ENCODE peak calls at places on chromosome 12, in eight cellular contexts. K is ovary, F is fibroblast of lung, Y is NT2/D1, Z is OCI-LY7, J is psoas muscle, O is tibial artery, E is tibial nerve. N is an unnamed sample. For H3K9me3, the result is how much of the 10 kb centered on the place peaks cover.

GRCh38 chr12:100926669-100927248 is 132.2 kb downstream of the ANO4 start:
- DNase-seq in K (no peak), F (peak), Y (peak), Z (no peak), J (no peak), O (no peak), E (no peak), N (no peak)

GRCh38 chr12:18158774-18159557 is 69.0 kb upstream of the RERGL start:
- DNase-seq in K (no peak), F (peak), Y (peak), Z (peak), J (no peak), O (no peak), E (no peak), N (no peak)

GRCh38 chr12:89880695-89881350 is 172.2 kb upstream of the ATP2B1 start:
- DNase-seq in K (no peak), F (no peak), Y (no peak), Z (peak), J (no peak), O (no peak), E (no peak), N (peak)

GRCh38 chr12:87428701-87429277 is 600.4 kb downstream of the C12orf50 start:
- DNase-seq in K (no peak), F (peak), Y (no peak), Z (no peak), J (no peak), O (no peak), E (no peak), N (no peak)

GRCh38 chr12:111447571-111448265 is 42.0 kb downstream of the SH2B3 start:
- DNase-seq in K (no peak), F (no peak), Y (no peak), Z (no peak), J (no peak), O (no peak), E (no peak), N (no peak)

GRCh38 chr12:64221656-64222010 is 463 bp downstream of the KICS2 start:
- DNase-seq in K (peak), F (peak), Y (peak), Z (peak), J (peak), O (peak), E (peak), N (peak)

GRCh38 chr12:127280393-127281275 is 986.3 kb upstream of the TMEM132C start:
- DNase-seq in K (peak), F (no peak), Y (peak), Z (peak), J (peak), O (no peak), E (no peak), N (peak)

GRCh38 chr12:112907415-112908157 is 824 bp downstream of the OAS1 start:
- DNase-seq in K (no peak), F (no peak), Y (no peak), Z (peak), J (no peak), O (peak), E (no peak), N (no peak)

GRCh38 chr12:130163461-130164215 is 1.4 kb downstream of the FZD10 start:
- DNase-seq in K (no peak), F (no peak), Y (no peak), Z (no peak), J (no peak), O (no peak), E (no peak), N (no peak)

GRCh38 chr12:41345071-41345470 is 157.0 kb downstream of the PDZRN4 start:
- DNase-seq in K (no peak), F (peak), Y (no peak), Z (no peak), J (no peak), O (no peak), E (no peak), N (no peak)

GRCh38 chr12:180445-180844 is 33.5 kb downstream of the SLC6A12 start:
- DNase-seq in K (no peak), F (peak), Y (no peak), Z (no peak), J (no peak), O (peak), E (peak), N (peak)

GRCh38 chr12:15446798-15447197 is 124.5 kb downstream of the PTPRO start:
- DNase-seq in K (no peak), F (peak), Y (no peak), Z (no peak), J (no peak), O (no peak), E (no peak), N (no peak)

GRCh38 chr12:65170245-65170881 is 980 bp downstream of the LEMD3 start:
- DNase-seq in K (peak), F (peak), Y (peak), Z (peak), J (peak), O (peak), E (no peak), N (peak)

GRCh38 chr12:958449-959123 is 9.1 kb upstream of the RAD52 start:
- DNase-seq in K (no peak), F (peak), Y (no peak), Z (peak), J (no peak), O (no peak), E (no peak), N (no peak)

GRCh38 chr12:26845057-26845666 is 12.2 kb upstream of the ITPR2 start:
- DNase-seq in K (peak), F (peak), Y (peak), Z (no peak), J (peak), O (peak), E (peak), N (peak)

GRCh38 chr12:44375694-44376093 is 500.4 kb downstream of the NELL2 start:
- DNase-seq in K (no peak), F (no peak), Y (no peak), Z (no peak), J (no peak), O (no peak), E (no peak), N (no peak)

DNA sequence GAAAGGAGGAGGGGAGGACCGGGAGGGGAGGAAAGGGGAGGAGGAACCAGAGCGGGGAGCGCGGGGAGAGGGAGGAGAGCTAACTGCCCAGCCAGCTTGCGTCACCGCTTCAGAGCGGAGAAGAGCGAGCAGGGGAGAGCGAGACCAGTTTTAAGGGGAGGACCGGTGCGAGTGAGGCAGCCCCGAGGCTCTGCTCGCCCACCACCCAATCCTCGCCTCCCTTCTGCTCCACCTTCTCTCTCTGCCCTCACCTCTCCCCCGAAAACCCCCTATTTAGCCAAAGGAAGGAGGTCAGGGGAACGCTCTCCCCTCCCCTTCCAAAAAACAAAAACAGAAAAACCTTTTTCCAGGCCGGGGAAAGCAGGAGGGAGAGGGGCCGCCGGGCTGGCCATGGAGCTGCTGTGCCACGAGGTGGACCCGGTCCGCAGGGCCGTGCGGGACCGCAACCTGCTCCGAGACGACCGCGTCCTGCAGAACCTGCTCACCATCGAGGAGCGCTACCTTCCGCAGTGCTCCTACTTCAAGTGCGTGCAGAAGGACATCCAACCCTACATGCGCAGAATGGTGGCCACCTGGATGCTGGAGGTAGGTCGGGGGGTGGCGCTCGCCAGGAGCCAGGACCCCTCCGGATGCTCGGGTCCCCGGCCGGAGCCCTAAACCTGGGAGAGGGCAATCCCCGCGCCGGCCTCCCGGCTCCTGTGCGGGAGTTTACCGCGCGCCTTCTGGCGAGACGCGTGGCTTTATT is at the start of gene CCND2:
- DNase-seq in K (peak), F (peak), Y (peak), Z (no peak), J (peak), O (peak), E (peak), N (peak)
- H3K4me3 ChIP-seq in K (peak), F (peak), Y (peak), Z (no peak), J (peak), O (peak), E (peak), N (peak)

DNA sequence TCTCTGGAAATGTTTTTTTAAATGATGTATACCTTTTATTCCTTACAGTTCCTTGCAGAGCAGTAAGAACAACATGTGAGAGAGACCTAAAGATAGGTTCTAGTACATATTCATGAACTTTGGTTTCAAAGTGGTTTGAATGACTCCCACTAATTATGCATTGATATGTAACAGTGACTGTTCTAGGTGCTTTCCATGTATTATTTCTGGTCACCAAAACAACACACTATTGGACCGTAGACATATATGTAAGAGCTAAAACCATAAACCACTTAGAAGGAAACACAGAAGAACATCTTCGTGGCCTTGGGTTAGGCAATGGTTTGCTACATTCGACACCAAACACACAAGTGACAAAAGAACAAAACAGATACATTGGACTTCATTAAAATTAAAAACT is 37.9 kb downstream of the SOX5 start:
- DNase-seq in K (no peak), F (no peak), Y (no peak), Z (no peak), J (no peak), O (no peak), E (no peak), N (no peak)
- H3K9me3 ChIP-seq in K (under half), F (under half), Y (under half), Z (under half), J (under half), O (under half), E (under half), N (under half)

GRCh38 chr12:122023339-122024131 is 1.9 kb downstream of the BCL7A start:
- DNase-seq in K (peak), F (peak), Y (no peak), Z (peak), J (peak), O (peak), E (no peak), N (peak)

GRCh38 chr12:122022393-122023338 is 982 bp downstream of the BCL7A start:
- DNase-seq in K (peak), F (peak), Y (no peak), Z (peak), J (no peak), O (no peak), E (no peak), N (peak)

GRCh38 chr12:122020795-122021192 is 890 bp upstream of the BCL7A start:
- DNase-seq in K (no peak), F (no peak), Y (no peak), Z (peak), J (no peak), O (no peak), E (no peak), N (no peak)

GRCh38 chr12:122021822-122022392 is at the start of gene BCL7A:
- DNase-seq in K (peak), F (peak), Y (no peak), Z (peak), J (peak), O (peak), E (no peak), N (peak)

GRCh38 chr12:122021193-122021821 is 377 bp upstream of the BCL7A start:
- DNase-seq in K (peak), F (no peak), Y (no peak), Z (peak), J (no peak), O (no peak), E (no peak), N (peak)
- H3K4me3 ChIP-seq in K (peak), F (peak), Y (peak), Z (peak), J (peak), O (peak), E (peak), N (peak)

GRCh38 chr12:46908236-46908935 is 82.6 kb upstream of the SLC38A4 start:
- DNase-seq in K (no peak), F (peak), Y (no peak), Z (no peak), J (no peak), O (no peak), E (no peak), N (no peak)
- H3K9me3 ChIP-seq in K (under half), F (under half), Y (under half), Z (under half), J (under half), O (under half), E (under half), N (under half)

GRCh38 chr12:122001379-122002209 is 20.1 kb upstream of the BCL7A start:
- DNase-seq in K (no peak), F (no peak), Y (no peak), Z (no peak), J (no peak), O (no peak), E (no peak), N (no peak)

GRCh38 chr12:121996050-121996944 is 25.4 kb upstream of the BCL7A start:
- DNase-seq in K (no peak), F (no peak), Y (no peak), Z (no peak), J (no peak), O (no peak), E (no peak), N (no peak)

GRCh38 chr12:121992059-121992879 is 29.4 kb upstream of the BCL7A start:
- DNase-seq in K (no peak), F (peak), Y (no peak), Z (no peak), J (no peak), O (no peak), E (no peak), N (no peak)

GRCh38 chr12:121996945-121997612 is 24.6 kb upstream of the BCL7A start:
- DNase-seq in K (no peak), F (peak), Y (no peak), Z (no peak), J (no peak), O (no peak), E (no peak), N (no peak)
- H3K4me3 ChIP-seq in K (no peak), F (no peak), Y (no peak), Z (peak), J (no peak), O (no peak), E (no peak), N (no peak)

GRCh38 chr12:133080051-133080618 is 588 bp upstream of the ZNF140 start:
- DNase-seq in K (peak), F (peak), Y (peak), Z (peak), J (peak), O (peak), E (peak), N (peak)

GRCh38 chr12:133080619-133081407 is at the start of gene ZNF140:
- DNase-seq in K (peak), F (peak), Y (peak), Z (peak), J (peak), O (peak), E (peak), N (peak)

GRCh38 chr12:133081408-133081806 is 684 bp downstream of the ZNF140 start:
- DNase-seq in K (peak), F (no peak), Y (no peak), Z (peak), J (no peak), O (peak), E (no peak), N (no peak)

GRCh38 chr12:133083345-133083744 is 2.6 kb downstream of the ZNF140 start:
- DNase-seq in K (no peak), F (no peak), Y (no peak), Z (no peak), J (no peak), O (no peak), E (no peak), N (no peak)
- H3K9me3 ChIP-seq in K (under half), F (under half), Y (half or more), Z (half or more), J (half or more), O (under half), E (half or more), N (under half)

DNA sequence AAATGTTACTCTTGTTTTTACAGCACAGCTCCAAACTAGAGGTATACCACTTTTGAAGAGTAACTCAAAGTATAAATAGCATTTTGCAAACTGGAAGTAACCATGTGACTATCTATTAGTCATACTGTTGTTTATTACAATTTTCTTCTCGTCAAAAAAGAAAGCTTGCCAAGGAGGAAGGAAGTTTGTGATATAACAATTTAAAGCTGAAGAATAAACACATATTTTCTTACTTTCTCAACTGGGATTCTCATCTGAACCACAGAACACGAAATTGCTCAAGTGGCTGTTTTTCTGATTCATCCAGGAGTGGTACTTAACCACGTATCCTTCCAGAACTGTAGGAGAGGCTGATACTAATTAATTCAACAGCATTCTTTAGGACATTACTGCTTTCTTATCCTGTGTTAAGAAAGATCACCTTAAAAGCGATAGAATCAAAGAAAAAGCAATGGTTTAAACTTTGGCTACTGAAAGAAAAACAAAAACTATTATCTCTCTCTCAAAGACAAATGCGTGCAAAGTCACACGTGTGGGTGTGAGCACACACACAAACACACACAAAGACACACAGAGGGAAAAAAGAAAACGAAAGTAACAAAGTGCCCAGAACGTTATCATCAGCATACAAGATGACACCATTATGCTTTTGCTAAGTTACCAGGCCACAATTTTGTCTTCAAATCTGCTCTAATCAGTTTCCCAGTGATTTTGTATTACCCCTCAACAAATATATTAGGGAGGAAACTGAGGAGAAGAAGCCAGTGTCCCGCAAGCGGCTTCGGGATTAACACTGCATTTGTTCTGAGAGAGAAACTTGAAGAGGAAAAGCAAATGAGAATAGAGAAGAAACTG is at the start of gene CLEC2B:
- DNase-seq in K (no peak), F (peak), Y (no peak), Z (peak), J (no peak), O (no peak), E (no peak), N (no peak)
- H3K4me3 ChIP-seq in K (peak), F (peak), Y (no peak), Z (peak), J (peak), O (peak), E (peak), N (peak)

DNA sequence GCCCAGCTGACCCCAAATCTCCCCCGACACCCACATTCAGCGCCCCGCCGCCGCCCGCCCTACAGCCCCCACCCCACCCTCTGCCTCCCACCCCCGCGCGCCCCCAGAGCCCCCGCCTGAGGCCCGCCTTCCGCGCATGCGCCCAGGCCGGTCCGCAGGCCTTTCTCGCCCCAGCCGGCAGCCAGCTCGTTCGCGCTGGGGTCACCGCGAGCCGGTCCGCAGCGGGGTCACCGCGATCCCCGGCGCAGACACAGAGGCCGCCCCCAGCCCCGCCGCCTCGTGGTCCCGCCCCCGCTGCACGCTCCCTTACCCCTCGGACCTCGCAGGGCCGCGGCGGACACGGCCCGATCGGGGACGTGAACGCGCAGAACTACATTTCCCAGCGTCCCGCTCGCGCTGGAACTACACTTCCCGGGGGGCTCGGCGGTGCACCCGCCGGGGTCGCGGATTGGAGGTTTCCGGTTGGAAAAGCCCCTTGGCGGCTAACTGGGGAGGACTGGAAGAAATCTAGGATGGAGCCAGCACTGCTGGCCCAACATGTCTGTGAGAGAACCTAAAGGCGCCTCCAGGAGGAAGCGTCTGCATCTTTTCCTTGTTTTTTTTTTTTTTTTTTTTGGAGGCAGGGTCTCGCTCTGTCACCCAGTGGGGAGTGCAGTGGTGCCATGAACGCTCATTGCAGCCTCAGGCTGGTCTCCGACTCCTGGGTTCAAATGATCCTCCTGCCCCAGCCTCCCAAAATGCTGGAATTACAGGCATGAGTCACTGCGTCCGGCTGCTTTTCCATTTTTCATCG is at the start of gene ZNF605:
- DNase-seq in K (peak), F (peak), Y (peak), Z (peak), J (peak), O (peak), E (peak), N (peak)
- H3K9me3 ChIP-seq in K (under half), F (under half), Y (under half), Z (under half), J (under half), O (under half), E (half or more), N (under half)

DNA sequence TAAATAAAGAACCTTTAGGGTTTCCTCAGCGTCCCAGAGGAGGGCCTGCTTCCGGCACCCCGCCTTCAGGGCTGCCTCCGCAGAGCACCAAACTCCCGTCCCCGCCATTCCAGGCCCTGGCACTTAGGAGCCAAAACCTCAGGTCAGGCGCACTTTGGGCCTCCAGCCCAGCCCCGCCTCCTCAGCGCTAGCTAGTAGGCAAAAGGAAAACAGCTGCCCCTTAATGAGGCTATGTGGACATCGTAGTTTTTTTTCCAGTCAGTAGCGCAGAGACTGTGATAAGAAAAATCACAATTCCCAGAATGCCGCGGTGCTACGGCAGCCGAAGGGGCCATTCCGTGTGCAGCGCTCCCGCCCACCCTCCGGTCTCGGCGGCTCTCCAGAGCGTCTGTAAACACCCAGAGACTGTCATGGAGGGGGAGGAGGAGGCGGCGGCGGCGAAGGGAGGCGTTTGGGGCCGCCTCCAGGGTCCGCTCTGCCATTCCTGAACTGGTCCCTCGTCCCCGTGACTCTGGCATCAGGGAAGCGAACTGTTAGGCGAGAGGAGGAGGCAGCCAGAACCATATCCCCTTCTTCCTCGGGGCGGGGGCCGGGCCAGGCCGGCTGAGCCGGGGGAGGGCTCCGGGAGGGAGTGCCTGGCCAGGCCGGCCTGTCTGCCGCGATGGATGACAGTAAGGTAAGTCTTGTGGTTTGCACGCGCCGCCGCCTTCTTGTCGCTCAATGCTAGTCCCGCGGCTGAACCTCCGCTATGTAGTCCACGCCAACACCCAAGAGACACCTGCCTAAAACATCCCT is at the start of gene CREBL2:
- DNase-seq in K (peak), F (peak), Y (peak), Z (peak), J (peak), O (peak), E (peak), N (peak)
- H3K4me3 ChIP-seq in K (peak), F (peak), Y (peak), Z (peak), J (peak), O (peak), E (peak), N (peak)

N was measured in aorta.